ENCODE peak calls at places on chromosomes 16 and 17, in ten cellular contexts. E is psoas muscle; O is aorta; K is heart left ventricle; V is esophagus muscularis mucosa; H is colonic mucosa; U is fibroblast of lung; B is Caco-2; M is CD4-positive, CD25-positive, alpha-beta regulatory T cell; D is neural progenitor cell. G is an unnamed sample.
A peak's percentile ranks its signal among the peaks of the same experiment; 100 is the strongest.

GRCh38 chr17:43388198-43389021 is 10.4 kb upstream of the ARL4D start:
- DNase-seq in E (peak; percentile 93), O (peak; percentile 96), K (peak; percentile 92), V (peak; percentile 98), H (peak; percentile 96), U (peak; percentile 93), B (peak; percentile 96), M (peak; percentile 85), D (peak; percentile 93), G (peak; percentile 88)

GRCh38 chr16:65195998-65196397 is 74.1 kb upstream of the CDH11 start:
- DNase-seq in E (no peak), O (no peak), K (no peak), V (no peak), H (no peak), U (peak; percentile 16), B (no peak), M (no peak), D (no peak), G (no peak)

GRCh38 chr16:65070831-65071230 is 51.0 kb downstream of the CDH11 start:
- DNase-seq in E (peak; percentile 69), O (peak; percentile 81), K (peak; percentile 73), V (peak; percentile 92), H (peak; percentile 53), U (peak; percentile 98), B (peak; percentile 63), M (no peak), D (no peak), G (no peak)

GRCh38 chr17:66965801-66966528 is 1.5 kb downstream of the CACNG4 start:
- DNase-seq in E (no peak), O (no peak), K (no peak), V (no peak), H (peak; percentile 28), U (no peak), B (no peak), M (no peak), D (peak; percentile 65), G (peak; percentile 25)

GRCh38 chr16:67278773-67279295 is 498 bp upstream of the PLEKHG4 start:
- DNase-seq in E (peak; percentile 37), O (no peak), K (no peak), V (no peak), H (peak; percentile 51), U (no peak), B (peak; percentile 64), M (no peak), D (peak; percentile 28), G (no peak)

GRCh38 chr17:43330876-43331639 is 67.7 kb upstream of the ARL4D start:
- DNase-seq in E (no peak), O (no peak), K (no peak), V (no peak), H (no peak), U (no peak), B (peak; percentile 62), M (no peak), D (peak; percentile 34), G (no peak)

GRCh38 chr17:16926591-16927451 is 45.1 kb downstream of the TNFRSF13B start:
- DNase-seq in E (no peak), O (peak; percentile 62), K (no peak), V (no peak), H (no peak), U (no peak), B (no peak), M (no peak), D (no peak), G (no peak)

GRCh38 chr17:1031711-1032110 is 34.8 kb downstream of the TIMM22 start:
- DNase-seq in E (peak; percentile 69), O (peak; percentile 91), K (peak; percentile 83), V (no peak), H (peak; percentile 42), U (peak; percentile 60), B (no peak), M (no peak), D (peak; percentile 83), G (no peak)

DNA sequence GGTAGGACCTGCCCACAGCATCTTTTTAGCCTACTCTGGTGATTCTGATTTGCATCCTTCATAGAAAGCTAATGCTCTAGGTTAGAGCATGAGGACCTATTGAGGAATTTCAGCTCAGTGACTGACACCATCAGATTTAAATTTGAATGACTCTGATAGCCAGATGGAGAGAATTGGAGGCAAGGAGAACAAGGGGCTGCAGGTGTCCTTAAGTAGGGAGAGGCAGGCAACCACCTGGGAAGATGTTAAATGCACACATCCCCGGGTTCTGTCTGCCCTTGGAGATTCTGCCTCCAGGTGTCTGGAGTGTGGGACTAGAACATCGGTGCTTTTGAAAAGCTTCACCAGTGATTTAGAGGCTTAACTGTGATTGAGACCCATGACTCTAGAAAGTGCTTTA is 221.8 kb downstream of the SPECC1 start:
- DNase-seq in E (no peak), O (no peak), K (no peak), V (no peak), H (no peak), U (no peak), B (no peak), M (no peak), D (no peak), G (no peak)
- H3K4me3 ChIP-seq in E (no peak overlapping the region), O (no peak overlapping the region), K (no peak overlapping the region), V (no peak overlapping the region), H (no peak overlapping the region), U (no peak overlapping the region), B (no peak overlapping the region), M (no peak overlapping the region), D (no peak overlapping the region), G (no peak overlapping the region)

GRCh38 chr17:40517286-40517662 is 15.9 kb upstream of the TNS4 start:
- DNase-seq in E (no peak), O (no peak), K (no peak), V (no peak), H (no peak), U (no peak), B (no peak), M (no peak), D (no peak), G (no peak)

GRCh38 chr17:40517981-40518380 is 16.6 kb upstream of the TNS4 start:
- DNase-seq in E (no peak), O (peak; percentile 24), K (no peak), V (no peak), H (no peak), U (no peak), B (no peak), M (no peak), D (no peak), G (no peak)

GRCh38 chr17:40518401-40519088 is 17.1 kb upstream of the TNS4 start:
- DNase-seq in E (no peak), O (peak; percentile 42), K (no peak), V (no peak), H (peak; percentile 70), U (peak; percentile 70), B (peak; percentile 26), M (no peak), D (no peak), G (no peak)

GRCh38 chr17:40520991-40521453 is 19.6 kb upstream of the TNS4 start:
- DNase-seq in E (no peak), O (peak; percentile 75), K (no peak), V (no peak), H (no peak), U (no peak), B (no peak), M (no peak), D (no peak), G (no peak)

DNA sequence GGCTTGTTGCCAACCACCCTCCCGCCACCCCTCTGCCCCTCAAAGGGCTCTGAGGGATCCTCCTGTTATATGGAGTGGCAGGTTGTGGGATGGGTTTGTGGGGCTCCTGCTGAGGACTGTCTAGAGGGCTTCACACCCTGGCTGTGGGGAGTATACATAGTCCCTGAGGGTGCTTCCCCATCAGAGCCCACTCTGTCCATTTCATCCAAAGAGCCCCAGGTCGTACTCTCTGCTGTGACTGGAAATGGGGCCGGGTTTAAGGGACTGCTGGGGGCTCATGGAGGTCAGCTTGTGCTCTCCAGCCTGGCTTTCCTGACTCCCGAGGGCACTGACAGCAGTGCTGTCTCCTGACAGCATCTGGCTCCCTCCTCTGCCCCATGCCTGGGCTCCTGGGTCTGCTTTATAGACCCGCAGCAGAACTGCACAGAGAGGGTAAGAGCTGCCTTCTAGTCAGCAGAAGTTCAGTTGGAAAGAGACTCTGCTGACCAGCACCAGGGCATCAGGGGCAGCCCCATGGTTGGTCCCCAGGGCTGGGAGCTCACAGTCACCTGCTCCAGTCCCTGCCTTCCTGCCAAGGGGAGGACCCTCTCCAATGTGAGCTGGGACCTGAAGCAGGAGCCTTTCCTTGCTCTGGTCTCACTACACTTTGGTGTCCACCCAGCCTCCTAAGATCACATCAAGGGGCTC is 17.8 kb upstream of the TNS4 start:
- DNase-seq in E (no peak), O (peak; percentile 37), K (no peak), V (no peak), H (no peak), U (no peak), B (no peak), M (no peak), D (no peak), G (no peak)
- H3K4me1 ChIP-seq in E (no peaks in the 10 kb centered on the region), O (no peaks in the 10 kb centered on the region), K (no peaks in the 10 kb centered on the region), V (peaks cover 8% of the 10 kb centered on the region), H (peaks cover 18% of the 10 kb centered on the region), U (peaks cover 19% of the 10 kb centered on the region), B (peaks cover 37% of the 10 kb centered on the region), M (peaks cover 44% of the 10 kb centered on the region), D (no peaks in the 10 kb centered on the region), G (peaks cover 5% of the 10 kb centered on the region)

GRCh38 chr17:73727941-73728340 is 83.7 kb upstream of the SDK2 start:
- DNase-seq in E (no peak), O (peak; percentile 36), K (no peak), V (no peak), H (no peak), U (no peak), B (no peak), M (no peak), D (no peak), G (no peak)

GRCh38 chr17:73724341-73724740 is 80.1 kb upstream of the SDK2 start:
- DNase-seq in E (no peak), O (peak; percentile 70), K (no peak), V (no peak), H (no peak), U (no peak), B (no peak), M (no peak), D (no peak), G (no peak)

GRCh38 chr17:73729101-73729500 is 84.9 kb upstream of the SDK2 start:
- DNase-seq in E (no peak), O (peak; percentile 6), K (no peak), V (no peak), H (no peak), U (no peak), B (no peak), M (no peak), D (no peak), G (no peak)

GRCh38 chr17:73723317-73723716 is 79.1 kb upstream of the SDK2 start:
- DNase-seq in E (no peak), O (no peak), K (no peak), V (no peak), H (no peak), U (no peak), B (no peak), M (no peak), D (no peak), G (no peak)

DNA sequence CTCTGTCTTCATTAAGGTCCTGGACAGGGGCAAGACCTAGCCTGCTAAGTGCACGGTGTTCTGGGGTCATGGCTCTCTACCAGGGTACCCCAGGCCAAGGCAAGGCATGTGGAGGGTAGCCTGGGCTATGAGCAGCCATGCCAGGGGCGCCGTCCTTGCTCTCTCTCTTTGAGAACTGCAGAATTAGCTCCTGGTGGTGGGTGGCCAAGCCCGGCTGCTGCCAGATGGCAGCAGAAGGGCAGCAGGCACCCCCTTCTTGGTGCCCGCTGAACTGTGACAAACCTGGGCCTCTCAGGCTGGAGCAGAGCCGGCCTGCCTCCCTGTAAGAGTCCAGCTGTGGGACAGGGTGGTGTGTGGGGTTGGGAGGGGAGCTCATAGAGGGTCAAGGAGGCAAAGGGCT is 81.5 kb upstream of the SDK2 start:
- DNase-seq in E (no peak), O (peak; percentile 53), K (no peak), V (no peak), H (no peak), U (no peak), B (no peak), M (no peak), D (no peak), G (no peak)
- H3K27me3 ChIP-seq in E (peaks cover 3% of the 10 kb centered on the region), O (no peaks in the 10 kb centered on the region), K (no peaks in the 10 kb centered on the region), V (no peaks in the 10 kb centered on the region), H (no peaks in the 10 kb centered on the region), U (no peaks in the 10 kb centered on the region), B (no peaks in the 10 kb centered on the region), M (no peaks in the 10 kb centered on the region), D (no peaks in the 10 kb centered on the region), G (no peaks in the 10 kb centered on the region)

GRCh38 chr17:19534562-19535149 is 1.0 kb downstream of the SLC47A1 start:
- DNase-seq in E (no peak), O (no peak), K (no peak), V (no peak), H (no peak), U (peak; percentile 90), B (no peak), M (no peak), D (no peak), G (no peak)
- H3K4me3 ChIP-seq in E (peak overlapping the region; percentile 79), O (peak overlapping the region; percentile 65), K (peak overlapping the region; percentile 66), V (peak overlapping the region; percentile 56), H (peak overlapping the region; percentile 45), U (peak overlapping the region; percentile 38), B (no peak overlapping the region), M (no peak overlapping the region), D (peak overlapping the region; percentile 63), G (peak overlapping the region; percentile 62)

G was measured in HAP-1.